ENCODE peak calls at places on chromosomes 7 and 10, in eight cellular contexts. P, A, V, F, W, D, E and K are unnamed samples.
A peak's percentile ranks its signal among the peaks of the same experiment; 100 is the strongest.

GRCh38 chr10:85008493-85009181 is 680.2 kb downstream of the CCSER2 start:
- DNase-seq in F (no peak), A (no peak), D (no peak), W (no peak), E (no peak), V (no peak), P (no peak), K (no peak)

GRCh38 chr10:130497056-130498010 is 361.1 kb downstream of the GLRX3 start:
- DNase-seq in F (no peak), D (no peak), P (no peak), A (no peak), E (no peak), V (no peak), W (no peak), K (no peak)

GRCh38 chr7:132292803-132293202 is 283.5 kb downstream of the PLXNA4 start:
- DNase-seq in E (no peak), P (no peak), W (peak; percentile 43), D (no peak), V (no peak), A (peak; percentile 77), F (no peak), K (no peak)

GRCh38 chr7:33425385-33425784 is 296.0 kb downstream of the BBS9 start:
- DNase-seq in P (no peak), E (no peak), F (no peak), W (no peak), A (no peak), D (no peak), V (no peak), K (no peak)

GRCh38 chr7:30478349-30479228 is at the start of gene NOD1:
- DNase-seq in P (peak; percentile 72), D (peak; percentile 79), E (peak; percentile 91), F (peak; percentile 76), W (peak; percentile 84), A (peak; percentile 81), V (peak; percentile 79), K (peak; percentile 76)

GRCh38 chr10:124744047-124744687 is at the start of gene FAM53B:
- DNase-seq in P (peak; percentile 60), D (peak; percentile 82), E (peak; percentile 95), V (peak; percentile 81), F (peak; percentile 78), W (peak; percentile 85), A (peak; percentile 79), K (peak; percentile 82)

GRCh38 chr10:3563298-3563697 is 221.7 kb downstream of the KLF6 start:
- DNase-seq in A (no peak), E (no peak), P (no peak), F (no peak), V (peak; percentile 56), D (peak; percentile 60), W (no peak), K (peak; percentile 19)

GRCh38 chr10:79239275-79239779 is 107.9 kb upstream of the PPIF start:
- DNase-seq in D (peak; percentile 24), F (no peak), A (peak; percentile 76), P (peak; percentile 45), V (no peak), E (peak; percentile 84), W (no peak), K (no peak)

GRCh38 chr7:98300595-98301372 is 19.3 kb downstream of the BRI3 start:
- DNase-seq in E (no peak), V (no peak), A (no peak), P (no peak), W (no peak), F (no peak), D (no peak), K (no peak)